ENCODE peak calls at places on chromosomes 11 and 22, in ten cellular contexts. E is GM23338; N is neural progenitor cell; A is ovary; K is fibroblast of pulmonary artery; O is fibroblast of lung; G is CD8-positive, alpha-beta T cell; U is adrenal gland; W is cardiac fibroblast; Q is RWPE1. J is an unnamed sample.
A peak's percentile ranks its signal among the peaks of the same experiment; 100 is the strongest.

GRCh38 chr22:17843189-17843588 is 68.9 kb upstream of the BID start:
- DNase-seq in E (no peak), N (no peak), A (no peak), K (no peak), O (no peak), G (no peak), U (no peak), W (no peak), Q (no peak), J (no peak)

GRCh38 chr11:74677131-74677530 is 54.1 kb downstream of the CHRDL2 start:
- DNase-seq in E (no peak), N (no peak), A (no peak), K (no peak), O (no peak), G (peak; percentile 21), U (no peak), W (no peak), Q (no peak), J (no peak)

GRCh38 chr11:119453881-119454280 is 30.9 kb upstream of the THY1 start:
- DNase-seq in E (no peak), N (no peak), A (no peak), K (no peak), O (no peak), G (no peak), U (no peak), W (no peak), Q (no peak), J (no peak)

GRCh38 chr11:120112174-120112796 is 25.6 kb downstream of the TRIM29 start:
- DNase-seq in E (peak; percentile 56), N (no peak), A (no peak), K (no peak), O (no peak), G (no peak), U (no peak), W (no peak), Q (no peak), J (no peak)

GRCh38 chr11:41319434-41319833 is 140.0 kb downstream of the LRRC4C start:
- DNase-seq in E (no peak), N (no peak), A (no peak), K (no peak), O (no peak), G (no peak), U (no peak), W (no peak), Q (no peak), J (no peak)

GRCh38 chr22:19130959-19131684 is at the start of gene TSSK2:
- DNase-seq in E (peak; percentile 42), N (no peak), A (no peak), K (no peak), O (no peak), G (no peak), U (no peak), W (no peak), Q (no peak), J (no peak)

GRCh38 chr22:23107487-23108323 is 34.1 kb downstream of the RSPH14 start:
- DNase-seq in E (no peak), N (no peak), A (no peak), K (no peak), O (no peak), G (no peak), U (no peak), W (no peak), Q (no peak), J (no peak)

GRCh38 chr22:16961477-16962186 is 46.4 kb downstream of the GAB4 start:
- DNase-seq in E (no peak), N (no peak), A (no peak), K (no peak), O (no peak), G (peak; percentile 38), U (no peak), W (no peak), Q (no peak), J (no peak)

GRCh38 chr22:21876486-21877176 is 9.2 kb upstream of the MAPK1 start:
- DNase-seq in E (no peak), N (no peak), A (no peak), K (peak; percentile 75), O (peak; percentile 89), G (no peak), U (peak; percentile 21), W (peak; percentile 73), Q (no peak), J (peak; percentile 18)

GRCh38 chr22:22403771-22404170 is 104.8 kb downstream of the ZNF280B start:
- DNase-seq in E (no peak), N (no peak), A (no peak), K (no peak), O (no peak), G (no peak), U (no peak), W (no peak), Q (no peak), J (no peak)

GRCh38 chr11:13277719-13278619 is at the start of gene BMAL1:
- DNase-seq in E (peak; percentile 59), N (peak; percentile 50), A (peak; percentile 58), K (peak; percentile 23), O (peak; percentile 31), G (peak; percentile 75), U (peak; percentile 43), W (peak; percentile 14), Q (peak; percentile 20), J (peak; percentile 19)

GRCh38 chr22:42742940-42743339 is 22.3 kb upstream of the A4GALT start:
- DNase-seq in E (peak; percentile 82), N (peak; percentile 69), A (no peak), K (no peak), O (no peak), G (no peak), U (no peak), W (no peak), Q (no peak), J (no peak)

DNA sequence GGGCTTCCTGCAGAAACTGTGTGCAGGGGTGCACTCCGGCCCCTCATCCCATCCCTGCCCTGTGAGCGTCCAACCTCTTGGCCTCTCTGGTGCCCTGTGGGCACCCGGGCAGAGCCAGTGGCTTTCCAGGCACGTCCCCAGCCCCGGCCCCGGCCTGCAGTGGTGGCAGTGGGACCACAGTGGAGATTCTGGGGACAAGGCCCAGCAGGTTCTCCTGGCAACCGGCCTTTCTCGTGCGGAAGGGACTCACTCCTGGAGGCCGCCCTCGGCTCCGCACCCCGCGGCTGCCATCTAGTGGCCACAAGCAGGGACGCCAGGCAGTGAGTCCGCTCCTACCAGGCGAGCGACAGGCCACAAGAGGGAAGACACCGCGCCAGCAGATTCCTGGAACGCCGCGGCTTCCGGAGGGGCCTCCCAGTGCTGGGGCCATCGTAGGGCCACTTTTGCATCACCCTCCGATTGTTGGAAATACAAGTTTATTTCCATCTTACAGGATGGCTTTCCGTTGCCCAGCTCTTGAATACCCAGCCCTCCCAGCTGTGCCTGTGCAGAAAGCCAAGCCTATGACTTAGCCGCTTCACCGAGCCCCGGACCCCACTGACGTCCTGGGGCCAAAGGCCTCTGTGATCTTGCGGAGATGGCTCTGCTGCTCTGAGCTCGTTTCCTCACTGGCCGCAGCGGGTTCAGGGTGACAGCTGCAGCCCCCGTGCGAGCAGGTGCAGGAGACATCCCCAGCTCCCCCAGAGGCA is 357.3 kb downstream of the CTTN start:
- DNase-seq in E (peak; percentile 89), N (peak; percentile 90), A (no peak), K (peak; percentile 61), O (peak; percentile 56), G (peak; percentile 66), U (peak; percentile 78), W (peak; percentile 74), Q (peak; percentile 80), J (peak; percentile 85)
- TF ChIP-seq CTCF in E (peak; percentile 95), N (peak; percentile 96), A (peak; percentile 23), K (peak; percentile 83), O (peak; percentile 92), G (peak; percentile 74), U (peak; percentile 99), W (peak; percentile 96), Q (peak; percentile 85), J (peak; percentile 98)

GRCh38 chr11:110128161-110128560 is 35.0 kb downstream of the ZC3H12C start:
- DNase-seq in E (peak; percentile 74), N (peak; percentile 93), A (no peak), K (peak; percentile 23), O (peak; percentile 50), G (no peak), U (no peak), W (peak; percentile 44), Q (no peak), J (peak; percentile 98)

GRCh38 chr11:110126936-110127335 is 33.7 kb downstream of the ZC3H12C start:
- DNase-seq in E (no peak), N (no peak), A (no peak), K (no peak), O (no peak), G (no peak), U (no peak), W (no peak), Q (no peak), J (no peak)

GRCh38 chr11:110123003-110123402 is 29.8 kb downstream of the ZC3H12C start:
- DNase-seq in E (peak; percentile 6), N (no peak), A (no peak), K (peak; percentile 84), O (peak; percentile 36), G (no peak), U (no peak), W (peak; percentile 85), Q (no peak), J (no peak)

GRCh38 chr11:110124605-110125004 is 31.4 kb downstream of the ZC3H12C start:
- DNase-seq in E (no peak), N (no peak), A (no peak), K (no peak), O (no peak), G (no peak), U (no peak), W (no peak), Q (no peak), J (no peak)

GRCh38 chr11:110125632-110126031 is 32.4 kb downstream of the ZC3H12C start:
- DNase-seq in E (no peak), N (no peak), A (no peak), K (peak; percentile 70), O (no peak), G (no peak), U (peak; percentile 74), W (peak; percentile 85), Q (peak; percentile 19), J (no peak)
- TF ChIP-seq CTCF in E (no peak), N (no peak), A (no peak), K (no peak), O (no peak), G (no peak), U (no peak), W (no peak), Q (no peak), J (no peak)

DNA sequence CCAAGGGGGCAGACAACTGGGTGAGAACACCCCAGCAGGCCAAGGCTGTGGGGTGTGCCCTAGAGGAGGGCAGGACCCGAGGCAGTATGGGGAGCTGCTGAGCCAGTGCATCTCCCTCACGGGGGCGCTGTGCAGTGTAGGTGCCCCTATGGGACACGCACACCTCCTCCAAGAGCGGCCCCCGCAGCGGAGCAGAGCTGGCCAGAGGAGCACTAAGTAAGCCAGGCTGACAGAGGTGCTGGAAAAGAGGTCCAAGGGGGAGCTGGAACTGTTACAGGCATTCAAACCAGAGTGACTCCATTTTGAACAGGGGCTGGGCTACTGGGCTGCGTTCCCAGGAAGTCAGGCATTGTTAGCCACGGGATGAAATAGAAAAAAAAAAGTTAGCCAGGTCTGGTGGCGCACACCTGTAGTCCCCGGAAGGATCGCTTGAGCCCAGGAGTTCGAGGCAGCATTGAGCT is 41.8 kb downstream of the TST start:
- DNase-seq in E (peak; percentile 94), N (peak; percentile 84), A (peak; percentile 42), K (no peak), O (no peak), G (peak; percentile 87), U (peak; percentile 63), W (peak; percentile 31), Q (no peak), J (peak; percentile 76)
- TF ChIP-seq CTCF in E (peak; percentile 89), N (peak; percentile 61), A (no peak), K (peak; percentile 34), O (peak; percentile 37), G (peak; percentile 53), U (peak; percentile 18), W (peak; percentile 26), Q (no peak), J (peak; percentile 69)

GRCh38 chr11:48354677-48355076 is 11.6 kb downstream of the OR4C5 start:
- DNase-seq in E (no peak), N (no peak), A (no peak), K (no peak), O (no peak), G (no peak), U (no peak), W (no peak), Q (no peak), J (no peak)
- TF ChIP-seq CTCF in E (no peak), N (no peak), A (no peak), K (no peak), O (no peak), G (no peak), U (no peak), W (no peak), Q (no peak), J (no peak)